ENCODE peak calls at places on chromosome 4, in six cellular contexts. One of them, this sample, is unnamed. For H3K4me1, the result is how much of the 10 kb centered on the place peaks cover.

GRCh38 chr4:112075129-112075753 is 70.0 kb upstream of the FAM241A start:
- DNase-seq in left lung: no peak
- DNase-seq in PC-3: peak
- DNase-seq in suprapubic skin: no peak
- DNase-seq in right lobe of liver: no peak
- DNase-seq in GM23248: peak
- DNase-seq in this sample: peak

GRCh38 chr4:1746265-1746691 is 25.0 kb downstream of the TACC3 start:
- DNase-seq in left lung: peak
- DNase-seq in PC-3: peak
- DNase-seq in suprapubic skin: no peak
- DNase-seq in right lobe of liver: no peak
- DNase-seq in GM23248: peak
- DNase-seq in this sample: peak

GRCh38 chr4:3229964-3230363 is 19.0 kb upstream of the MSANTD1 start:
- DNase-seq in left lung: peak
- DNase-seq in PC-3: no peak
- DNase-seq in suprapubic skin: no peak
- DNase-seq in right lobe of liver: peak
- DNase-seq in GM23248: no peak
- DNase-seq in this sample: no peak

GRCh38 chr4:1193206-1194027 is 21.0 kb upstream of the SPON2 start:
- DNase-seq in left lung: no peak
- DNase-seq in PC-3: no peak
- DNase-seq in suprapubic skin: peak
- DNase-seq in right lobe of liver: no peak
- DNase-seq in GM23248: no peak
- DNase-seq in this sample: peak

GRCh38 chr4:31068257-31069075 is 348.3 kb downstream of the PCDH7 start:
- DNase-seq in left lung: no peak
- DNase-seq in PC-3: no peak
- DNase-seq in suprapubic skin: no peak
- DNase-seq in right lobe of liver: no peak
- DNase-seq in GM23248: no peak
- DNase-seq in this sample: no peak

GRCh38 chr4:75895744-75896314 is 6.4 kb downstream of the PPEF2 start:
- DNase-seq in left lung: no peak
- DNase-seq in PC-3: peak
- DNase-seq in suprapubic skin: no peak
- DNase-seq in right lobe of liver: no peak
- DNase-seq in GM23248: peak
- DNase-seq in this sample: peak

GRCh38 chr4:107564326-107564725 is 155.7 kb downstream of the PAPSS1 start:
- DNase-seq in left lung: no peak
- DNase-seq in PC-3: no peak
- DNase-seq in suprapubic skin: no peak
- DNase-seq in right lobe of liver: no peak
- DNase-seq in GM23248: peak
- DNase-seq in this sample: peak

GRCh38 chr4:40918330-40918729 is 168.6 kb downstream of the NSUN7 start:
- DNase-seq in left lung: no peak
- DNase-seq in PC-3: peak
- DNase-seq in suprapubic skin: peak
- DNase-seq in right lobe of liver: peak
- DNase-seq in GM23248: peak
- DNase-seq in this sample: no peak

GRCh38 chr4:86558799-86559198 is 35.3 kb upstream of the PTPN13 start:
- DNase-seq in left lung: no peak
- DNase-seq in PC-3: peak
- DNase-seq in suprapubic skin: no peak
- DNase-seq in right lobe of liver: no peak
- DNase-seq in GM23248: no peak
- DNase-seq in this sample: no peak

GRCh38 chr4:152581536-152582160 is 45.8 kb upstream of the FBXW7 start:
- DNase-seq in left lung: no peak
- DNase-seq in PC-3: no peak
- DNase-seq in suprapubic skin: no peak
- DNase-seq in right lobe of liver: no peak
- DNase-seq in GM23248: no peak
- DNase-seq in this sample: peak

GRCh38 chr4:52861171-52861873 is 795 bp upstream of the RASL11B start:
- DNase-seq in left lung: no peak
- DNase-seq in PC-3: no peak
- DNase-seq in suprapubic skin: no peak
- DNase-seq in right lobe of liver: no peak
- DNase-seq in GM23248: peak
- DNase-seq in this sample: peak

DNA sequence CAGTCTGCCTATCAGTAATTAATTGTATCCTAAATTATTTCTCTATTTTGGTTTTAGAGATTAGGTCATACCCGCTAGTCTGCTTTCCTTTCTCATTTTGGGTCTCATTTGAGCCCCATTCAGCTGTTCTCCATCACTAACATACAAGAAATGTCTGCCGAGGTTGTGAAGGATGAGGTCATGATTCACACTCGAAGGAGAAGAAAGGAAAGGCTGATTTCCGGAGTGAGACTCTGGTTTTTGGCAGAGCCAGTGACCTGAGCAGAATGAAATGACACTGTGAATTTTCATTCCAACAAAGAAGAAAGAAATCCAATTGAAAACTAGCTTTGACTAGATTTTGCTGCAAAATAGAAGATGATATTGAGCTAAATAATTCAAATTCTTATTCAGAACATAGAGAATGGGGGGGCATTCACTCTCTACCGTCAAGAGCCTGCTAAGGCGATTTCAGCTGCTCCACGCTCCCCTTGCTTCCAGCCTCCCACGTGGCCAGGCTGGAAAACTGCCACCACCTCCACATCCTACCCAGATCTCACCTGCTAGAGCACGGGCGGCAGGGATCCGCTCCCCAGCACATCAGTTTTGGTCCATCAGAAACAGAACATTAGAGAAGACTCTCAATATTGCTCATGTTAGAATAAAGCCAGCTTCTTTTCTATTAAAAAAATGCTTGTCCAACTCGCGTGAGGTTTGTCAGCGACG is 39.0 kb downstream of the F11 start:
- DNase-seq in left lung: no peak
- DNase-seq in PC-3: no peak
- DNase-seq in suprapubic skin: no peak
- DNase-seq in right lobe of liver: no peak
- DNase-seq in GM23248: peak
- DNase-seq in this sample: no peak
- H3K4me3 ChIP-seq in left lung: no peak
- H3K4me3 ChIP-seq in PC-3: no peak
- H3K4me3 ChIP-seq in suprapubic skin: no peak
- H3K4me3 ChIP-seq in right lobe of liver: no peak
- H3K4me3 ChIP-seq in GM23248: no peak
- H3K4me3 ChIP-seq in this sample: no peak

DNA sequence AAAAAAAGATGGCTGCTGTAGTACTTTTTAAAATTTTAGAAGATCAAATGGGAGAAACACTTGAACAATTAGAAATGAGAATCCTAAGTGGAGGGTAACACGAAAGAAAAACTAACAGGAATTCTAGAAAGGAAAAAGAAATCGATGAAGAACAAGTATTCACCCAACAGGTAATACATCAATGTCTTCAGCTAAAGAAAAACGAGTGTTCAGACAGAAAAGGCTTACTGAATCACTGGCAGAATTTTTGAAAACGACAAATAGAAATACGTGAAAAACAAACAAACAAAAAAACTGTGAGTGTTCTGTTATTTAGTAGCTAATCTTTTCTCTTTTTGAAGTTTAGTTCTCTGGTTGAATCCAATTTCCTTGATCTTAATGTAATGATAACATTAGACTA is 1.8 kb downstream of the MAD2L1 start:
- DNase-seq in left lung: no peak
- DNase-seq in PC-3: no peak
- DNase-seq in suprapubic skin: no peak
- DNase-seq in right lobe of liver: no peak
- DNase-seq in GM23248: no peak
- DNase-seq in this sample: no peak
- H3K4me1 ChIP-seq in left lung: under half
- H3K4me1 ChIP-seq in PC-3: under half
- H3K4me1 ChIP-seq in suprapubic skin: under half
- H3K4me1 ChIP-seq in right lobe of liver: under half
- H3K4me1 ChIP-seq in GM23248: half or more
- H3K4me1 ChIP-seq in this sample: under half

GRCh38 chr4:139902328-139903217 is 237.0 kb downstream of the MGST2 start:
- DNase-seq in left lung: no peak
- DNase-seq in PC-3: peak
- DNase-seq in suprapubic skin: no peak
- DNase-seq in right lobe of liver: no peak
- DNase-seq in GM23248: peak
- DNase-seq in this sample: no peak
- H3K4me3 ChIP-seq in left lung: peak
- H3K4me3 ChIP-seq in PC-3: peak
- H3K4me3 ChIP-seq in suprapubic skin: peak
- H3K4me3 ChIP-seq in right lobe of liver: no peak
- H3K4me3 ChIP-seq in GM23248: peak
- H3K4me3 ChIP-seq in this sample: peak

GRCh38 chr4:147843162-147843561 is 111.3 kb downstream of the ARHGAP10 start:
- DNase-seq in left lung: no peak
- DNase-seq in PC-3: peak
- DNase-seq in suprapubic skin: no peak
- DNase-seq in right lobe of liver: no peak
- DNase-seq in GM23248: no peak
- DNase-seq in this sample: peak
- H3K4me1 ChIP-seq in left lung: under half
- H3K4me1 ChIP-seq in PC-3: under half
- H3K4me1 ChIP-seq in suprapubic skin: under half
- H3K4me1 ChIP-seq in right lobe of liver: under half
- H3K4me1 ChIP-seq in GM23248: under half
- H3K4me1 ChIP-seq in this sample: under half

DNA sequence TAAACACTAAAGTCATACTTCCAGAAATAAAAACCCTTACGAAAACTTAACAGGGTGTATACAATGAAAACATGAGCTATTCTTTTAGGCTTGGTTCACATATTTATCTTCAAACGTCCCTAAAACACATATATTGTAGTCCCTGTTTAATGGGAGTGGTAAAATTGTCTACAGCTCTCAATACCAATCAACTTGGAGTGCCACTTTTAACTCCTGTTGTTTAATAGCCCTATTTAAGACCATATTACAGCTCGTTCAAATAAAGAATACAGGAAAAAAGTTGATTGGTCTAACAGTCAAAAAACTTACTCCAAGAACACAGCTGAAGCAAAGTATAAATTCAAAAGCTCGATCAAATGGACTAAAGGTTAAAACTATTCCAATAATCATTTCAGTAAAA is 3.9 kb downstream of the UBE2D3 start:
- DNase-seq in left lung: no peak
- DNase-seq in PC-3: no peak
- DNase-seq in suprapubic skin: no peak
- DNase-seq in right lobe of liver: no peak
- DNase-seq in GM23248: no peak
- DNase-seq in this sample: no peak
- H3K4me3 ChIP-seq in left lung: peak
- H3K4me3 ChIP-seq in PC-3: peak
- H3K4me3 ChIP-seq in suprapubic skin: peak
- H3K4me3 ChIP-seq in right lobe of liver: peak
- H3K4me3 ChIP-seq in GM23248: peak
- H3K4me3 ChIP-seq in this sample: peak

GRCh38 chr4:94721310-94721709 is 36.4 kb upstream of the BMPR1B start:
- DNase-seq in left lung: no peak
- DNase-seq in PC-3: no peak
- DNase-seq in suprapubic skin: no peak
- DNase-seq in right lobe of liver: peak
- DNase-seq in GM23248: no peak
- DNase-seq in this sample: no peak

GRCh38 chr4:94722748-94723147 is 35.0 kb upstream of the BMPR1B start:
- DNase-seq in left lung: no peak
- DNase-seq in PC-3: no peak
- DNase-seq in suprapubic skin: no peak
- DNase-seq in right lobe of liver: no peak
- DNase-seq in GM23248: no peak
- DNase-seq in this sample: no peak

GRCh38 chr4:94726524-94727123 is 31.1 kb upstream of the BMPR1B start:
- DNase-seq in left lung: no peak
- DNase-seq in PC-3: no peak
- DNase-seq in suprapubic skin: no peak
- DNase-seq in right lobe of liver: no peak
- DNase-seq in GM23248: no peak
- DNase-seq in this sample: no peak

GRCh38 chr4:94722270-94722669 is 35.5 kb upstream of the BMPR1B start:
- DNase-seq in left lung: no peak
- DNase-seq in PC-3: no peak
- DNase-seq in suprapubic skin: no peak
- DNase-seq in right lobe of liver: no peak
- DNase-seq in GM23248: no peak
- DNase-seq in this sample: no peak

GRCh38 chr4:94724016-94724415 is 33.7 kb upstream of the BMPR1B start:
- DNase-seq in left lung: no peak
- DNase-seq in PC-3: no peak
- DNase-seq in suprapubic skin: no peak
- DNase-seq in right lobe of liver: no peak
- DNase-seq in GM23248: no peak
- DNase-seq in this sample: no peak
- H3K4me1 ChIP-seq in left lung: under half
- H3K4me1 ChIP-seq in PC-3: under half
- H3K4me1 ChIP-seq in suprapubic skin: under half
- H3K4me1 ChIP-seq in right lobe of liver: under half
- H3K4me1 ChIP-seq in GM23248: under half
- H3K4me1 ChIP-seq in this sample: under half

GRCh38 chr4:147480891-147481576 is at the start of gene EDNRA:
- DNase-seq in left lung: peak
- DNase-seq in PC-3: peak
- DNase-seq in suprapubic skin: no peak
- DNase-seq in right lobe of liver: no peak
- DNase-seq in GM23248: peak
- DNase-seq in this sample: peak
- H3K4me3 ChIP-seq in left lung: peak
- H3K4me3 ChIP-seq in PC-3: peak
- H3K4me3 ChIP-seq in suprapubic skin: peak
- H3K4me3 ChIP-seq in right lobe of liver: peak
- H3K4me3 ChIP-seq in GM23248: peak
- H3K4me3 ChIP-seq in this sample: peak

This sample was measured in endodermal cell.